ENCODE peak calls at places on chromosome 1, in seven cellular contexts. One of them, this sample, is unnamed.

GRCh38 chr1:32753532-32754281 is 51.1 kb upstream of the SYNC start:
- DNase-seq in HCT116: no peak
- DNase-seq in right lobe of liver: peak; percentile 61
- DNase-seq in body of pancreas: peak; percentile 84
- DNase-seq in stomach: peak; percentile 88
- DNase-seq in IMR-90: peak; percentile 48
- DNase-seq in breast epithelium: peak; percentile 80
- DNase-seq in this sample: peak; percentile 78

GRCh38 chr1:89994231-89994804 is 592 bp upstream of the ZNF326 start:
- DNase-seq in HCT116: no peak
- DNase-seq in right lobe of liver: no peak
- DNase-seq in body of pancreas: no peak
- DNase-seq in stomach: no peak
- DNase-seq in IMR-90: no peak
- DNase-seq in breast epithelium: peak; percentile 41
- DNase-seq in this sample: no peak

GRCh38 chr1:26163684-26164035 is 4.8 kb downstream of the FAM110D start:
- DNase-seq in HCT116: no peak
- DNase-seq in right lobe of liver: no peak
- DNase-seq in body of pancreas: no peak
- DNase-seq in stomach: no peak
- DNase-seq in IMR-90: no peak
- DNase-seq in breast epithelium: no peak
- DNase-seq in this sample: no peak

GRCh38 chr1:242147096-242147976 is 148.4 kb upstream of the MAP1LC3C start:
- DNase-seq in HCT116: no peak
- DNase-seq in right lobe of liver: no peak
- DNase-seq in body of pancreas: no peak
- DNase-seq in stomach: no peak
- DNase-seq in IMR-90: no peak
- DNase-seq in breast epithelium: no peak
- DNase-seq in this sample: no peak

GRCh38 chr1:159900086-159900680 is at the start of gene CFAP45:
- DNase-seq in HCT116: peak; percentile 65
- DNase-seq in right lobe of liver: peak; percentile 83
- DNase-seq in body of pancreas: peak; percentile 96
- DNase-seq in stomach: peak; percentile 91
- DNase-seq in IMR-90: peak; percentile 56
- DNase-seq in breast epithelium: peak; percentile 84
- DNase-seq in this sample: peak; percentile 90

GRCh38 chr1:29579821-29580425 is 343.6 kb downstream of the PTPRU start:
- DNase-seq in HCT116: peak; percentile 21
- DNase-seq in right lobe of liver: no peak
- DNase-seq in body of pancreas: no peak
- DNase-seq in stomach: no peak
- DNase-seq in IMR-90: peak; percentile 85
- DNase-seq in breast epithelium: no peak
- DNase-seq in this sample: no peak

GRCh38 chr1:92755541-92756351 is 29.2 kb downstream of the EVI5 start:
- DNase-seq in HCT116: no peak
- DNase-seq in right lobe of liver: peak; percentile 47
- DNase-seq in body of pancreas: no peak
- DNase-seq in stomach: no peak
- DNase-seq in IMR-90: peak; percentile 72
- DNase-seq in breast epithelium: no peak
- DNase-seq in this sample: no peak

GRCh38 chr1:22176258-22176657 is 33.4 kb upstream of the WNT4 start:
- DNase-seq in HCT116: no peak
- DNase-seq in right lobe of liver: no peak
- DNase-seq in body of pancreas: no peak
- DNase-seq in stomach: no peak
- DNase-seq in IMR-90: no peak
- DNase-seq in breast epithelium: no peak
- DNase-seq in this sample: no peak

GRCh38 chr1:115978292-115978941 is 2.1 kb downstream of the SLC22A15 start:
- DNase-seq in HCT116: no peak
- DNase-seq in right lobe of liver: no peak
- DNase-seq in body of pancreas: no peak
- DNase-seq in stomach: no peak
- DNase-seq in IMR-90: no peak
- DNase-seq in breast epithelium: no peak
- DNase-seq in this sample: no peak

GRCh38 chr1:24725209-24725651 is 20.0 kb upstream of the CLIC4 start:
- DNase-seq in HCT116: no peak
- DNase-seq in right lobe of liver: no peak
- DNase-seq in body of pancreas: no peak
- DNase-seq in stomach: no peak
- DNase-seq in IMR-90: peak; percentile 54
- DNase-seq in breast epithelium: no peak
- DNase-seq in this sample: no peak

GRCh38 chr1:204979891-204980649 is 62.9 kb upstream of the CNTN2 start:
- DNase-seq in HCT116: no peak
- DNase-seq in right lobe of liver: no peak
- DNase-seq in body of pancreas: no peak
- DNase-seq in stomach: no peak
- DNase-seq in IMR-90: no peak
- DNase-seq in breast epithelium: no peak
- DNase-seq in this sample: no peak

GRCh38 chr1:26705788-26706237 is 10.0 kb downstream of the ARID1A start:
- DNase-seq in HCT116: no peak
- DNase-seq in right lobe of liver: no peak
- DNase-seq in body of pancreas: peak; percentile 23
- DNase-seq in stomach: no peak
- DNase-seq in IMR-90: peak; percentile 92
- DNase-seq in breast epithelium: no peak
- DNase-seq in this sample: no peak

DNA sequence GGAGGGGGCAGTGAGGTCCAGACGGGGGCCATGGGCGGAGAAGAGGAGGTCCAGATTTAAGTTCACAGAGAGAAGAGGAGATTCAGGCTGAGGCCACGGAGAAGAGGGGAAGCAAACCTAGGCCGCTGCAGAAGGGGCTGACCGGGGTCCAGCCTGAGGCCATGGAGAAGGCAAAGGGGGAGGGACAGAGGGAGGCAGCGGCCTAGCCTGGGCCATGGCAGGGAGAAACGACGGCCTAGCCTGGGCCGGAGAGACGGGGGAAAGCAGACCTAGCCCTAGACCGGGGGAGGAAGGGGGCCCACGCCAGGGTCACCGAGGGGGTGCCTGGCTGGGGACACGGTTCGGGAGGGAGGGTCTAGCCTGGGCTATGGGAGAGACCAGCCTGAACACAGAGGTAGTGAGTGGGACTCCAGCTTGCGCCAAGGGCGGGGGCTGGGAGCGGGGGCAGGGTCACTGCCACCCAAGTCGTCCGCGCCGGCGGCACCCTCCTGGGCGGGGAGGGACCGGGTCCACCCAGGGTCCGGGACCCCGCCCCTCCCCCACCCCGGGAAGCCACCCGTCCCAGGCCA is 462 bp downstream of the CAPZB start:
- DNase-seq in HCT116: no peak
- DNase-seq in right lobe of liver: no peak
- DNase-seq in body of pancreas: no peak
- DNase-seq in stomach: no peak
- DNase-seq in IMR-90: no peak
- DNase-seq in breast epithelium: no peak
- DNase-seq in this sample: peak; percentile 79
- TF ChIP-seq POLR2A in HCT116: no peak
- TF ChIP-seq POLR2A in right lobe of liver: no peak
- TF ChIP-seq POLR2A in body of pancreas: no peak
- TF ChIP-seq POLR2A in stomach: no peak
- TF ChIP-seq POLR2A in IMR-90: no peak
- TF ChIP-seq POLR2A in breast epithelium: no peak
- TF ChIP-seq POLR2A in this sample: no peak

DNA sequence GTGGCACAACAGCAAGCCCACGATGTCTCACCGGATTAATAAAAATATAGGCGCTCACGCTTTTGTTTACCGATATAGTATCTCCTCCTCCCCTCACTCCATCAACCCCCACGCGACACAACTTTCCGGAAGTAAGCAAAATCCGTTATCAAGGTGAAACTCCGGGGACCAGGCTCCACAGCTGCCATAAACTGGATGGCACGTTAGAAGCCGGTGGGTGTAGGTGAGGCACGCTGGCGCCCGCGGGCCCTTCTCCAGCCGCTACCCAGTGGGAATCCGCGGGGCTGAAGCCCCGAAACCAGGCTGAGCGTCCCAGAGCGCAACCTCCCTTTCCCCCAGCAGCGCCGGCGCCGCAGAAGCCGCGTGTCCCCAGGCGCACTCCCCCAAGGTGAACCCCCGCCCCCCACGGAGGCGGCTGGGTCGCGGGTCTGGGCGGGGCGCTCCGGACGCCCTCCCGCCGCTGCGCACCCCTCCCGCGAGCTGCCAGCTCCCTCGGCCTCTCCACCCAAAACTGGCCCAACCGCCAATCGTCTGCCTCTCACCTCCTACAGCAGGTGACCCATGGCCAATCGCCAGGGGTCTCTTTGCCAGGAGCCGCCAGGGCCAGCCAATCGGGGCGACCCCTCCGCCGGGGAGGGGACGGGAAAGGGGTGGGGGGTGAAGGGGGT is 112.4 kb downstream of the OSBPL9 start:
- DNase-seq in HCT116: peak; percentile 83
- DNase-seq in right lobe of liver: peak; percentile 98
- DNase-seq in body of pancreas: peak; percentile 98
- DNase-seq in stomach: peak; percentile 96
- DNase-seq in IMR-90: peak; percentile 83
- DNase-seq in breast epithelium: peak; percentile 93
- DNase-seq in this sample: peak; percentile 94
- TF ChIP-seq POLR2A in HCT116: peak; percentile 51
- TF ChIP-seq POLR2A in right lobe of liver: peak; percentile 69
- TF ChIP-seq POLR2A in body of pancreas: peak; percentile 60
- TF ChIP-seq POLR2A in stomach: no peak
- TF ChIP-seq POLR2A in IMR-90: peak; percentile 29
- TF ChIP-seq POLR2A in breast epithelium: no peak
- TF ChIP-seq POLR2A in this sample: peak; percentile 50

GRCh38 chr1:42682739-42683529 is 716 bp downstream of the YBX1 start:
- DNase-seq in HCT116: peak; percentile 29
- DNase-seq in right lobe of liver: peak; percentile 76
- DNase-seq in body of pancreas: peak; percentile 79
- DNase-seq in stomach: peak; percentile 82
- DNase-seq in IMR-90: peak; percentile 69
- DNase-seq in breast epithelium: peak; percentile 38
- DNase-seq in this sample: peak; percentile 93
- TF ChIP-seq POLR2A in HCT116: no peak
- TF ChIP-seq POLR2A in right lobe of liver: peak; percentile 24
- TF ChIP-seq POLR2A in body of pancreas: no peak
- TF ChIP-seq POLR2A in stomach: no peak
- TF ChIP-seq POLR2A in IMR-90: no peak
- TF ChIP-seq POLR2A in breast epithelium: no peak
- TF ChIP-seq POLR2A in this sample: no peak

GRCh38 chr1:193104906-193105820 is at the start of gene GLRX2:
- DNase-seq in HCT116: peak; percentile 71
- DNase-seq in right lobe of liver: peak; percentile 92
- DNase-seq in body of pancreas: peak; percentile 88
- DNase-seq in stomach: peak; percentile 88
- DNase-seq in IMR-90: peak; percentile 85
- DNase-seq in breast epithelium: peak; percentile 78
- DNase-seq in this sample: peak; percentile 86
- TF ChIP-seq POLR2A in HCT116: peak; percentile 66
- TF ChIP-seq POLR2A in right lobe of liver: peak; percentile 93
- TF ChIP-seq POLR2A in body of pancreas: peak; percentile 84
- TF ChIP-seq POLR2A in stomach: no peak
- TF ChIP-seq POLR2A in IMR-90: peak; percentile 85
- TF ChIP-seq POLR2A in breast epithelium: no peak
- TF ChIP-seq POLR2A in this sample: peak; percentile 78

DNA sequence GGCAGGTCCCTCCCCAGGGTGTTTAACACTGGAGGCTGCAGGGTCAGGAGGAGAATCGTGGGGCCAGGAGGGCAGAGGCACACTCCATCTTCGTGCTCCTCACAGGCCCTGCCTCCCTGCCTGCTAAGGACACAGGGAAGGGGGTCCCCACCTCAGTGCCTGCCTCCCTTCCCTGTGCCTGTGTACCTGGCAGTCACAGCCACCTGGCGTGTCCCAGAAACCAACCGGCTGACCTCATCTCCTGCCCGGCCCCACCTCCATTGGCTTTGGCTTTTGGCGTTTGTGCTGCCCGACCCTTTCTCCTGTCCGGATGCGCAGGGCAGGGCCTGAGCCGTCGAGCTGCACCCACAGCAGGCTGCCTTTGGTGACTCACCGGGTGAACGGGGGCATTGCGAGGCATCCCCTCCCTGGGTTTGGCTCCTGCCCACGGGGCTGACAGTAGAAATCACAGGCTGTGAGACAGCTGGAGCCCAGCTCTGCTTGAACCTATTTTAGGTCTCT is 623 bp upstream of the BGLAP start:
- DNase-seq in HCT116: no peak
- DNase-seq in right lobe of liver: no peak
- DNase-seq in body of pancreas: no peak
- DNase-seq in stomach: no peak
- DNase-seq in IMR-90: peak; percentile 47
- DNase-seq in breast epithelium: no peak
- DNase-seq in this sample: no peak
- TF ChIP-seq POLR2A in HCT116: no peak
- TF ChIP-seq POLR2A in right lobe of liver: no peak
- TF ChIP-seq POLR2A in body of pancreas: no peak
- TF ChIP-seq POLR2A in stomach: no peak
- TF ChIP-seq POLR2A in IMR-90: no peak
- TF ChIP-seq POLR2A in breast epithelium: no peak
- TF ChIP-seq POLR2A in this sample: no peak

DNA sequence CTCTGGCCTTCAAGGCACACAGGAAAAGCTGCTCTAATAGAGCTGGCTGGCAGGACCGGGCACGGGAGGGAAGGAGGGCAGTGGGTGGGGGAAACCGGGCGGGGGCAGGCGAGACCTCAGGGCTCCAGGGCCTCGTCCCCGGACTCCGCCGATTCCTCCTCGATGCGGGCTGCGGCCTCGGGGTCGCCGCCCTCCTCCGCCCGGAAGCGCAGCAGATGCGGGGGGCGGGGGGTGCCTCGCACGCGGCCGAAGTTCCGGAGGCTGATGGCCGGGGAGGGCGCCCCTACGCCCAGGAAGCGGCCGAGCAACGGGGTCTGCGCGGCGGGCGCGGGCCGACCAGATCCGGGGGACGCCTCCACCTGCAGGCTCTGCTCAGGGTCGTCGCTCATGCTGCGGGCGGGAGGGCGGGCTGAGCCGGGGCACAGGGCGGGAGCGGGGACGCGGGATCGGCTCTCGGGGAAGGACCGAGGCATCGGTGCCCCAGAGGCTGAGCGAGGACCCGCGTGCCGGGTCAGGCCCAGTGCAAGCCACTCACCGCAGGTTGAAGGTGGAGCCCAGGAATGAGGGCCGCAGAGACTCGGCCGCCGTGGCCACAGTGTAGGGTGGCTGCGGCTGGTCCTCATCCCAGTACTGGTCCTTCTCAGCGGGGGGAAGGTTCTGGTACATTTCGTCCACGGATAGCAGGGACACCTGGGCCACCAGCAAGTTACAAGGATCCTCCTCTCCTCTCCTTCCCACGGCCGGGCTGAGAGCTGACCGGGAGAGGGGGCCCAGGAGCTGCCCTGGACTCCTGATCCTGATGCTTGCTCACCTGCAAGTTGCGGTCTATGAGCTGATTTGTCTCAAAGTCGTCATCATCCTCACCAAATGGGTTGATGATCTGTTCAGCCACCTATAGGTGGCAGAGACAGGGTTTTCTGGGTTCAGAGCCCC is 3.6 kb downstream of the BEST4 start:
- DNase-seq in HCT116: no peak
- DNase-seq in right lobe of liver: no peak
- DNase-seq in body of pancreas: no peak
- DNase-seq in stomach: no peak
- DNase-seq in IMR-90: no peak
- DNase-seq in breast epithelium: no peak
- DNase-seq in this sample: no peak
- TF ChIP-seq POLR2A in HCT116: no peak
- TF ChIP-seq POLR2A in right lobe of liver: no peak
- TF ChIP-seq POLR2A in body of pancreas: no peak
- TF ChIP-seq POLR2A in stomach: no peak
- TF ChIP-seq POLR2A in IMR-90: no peak
- TF ChIP-seq POLR2A in breast epithelium: no peak
- TF ChIP-seq POLR2A in this sample: no peak

GRCh38 chr1:15848929-15849774 is 1.6 kb downstream of the SPEN start:
- DNase-seq in HCT116: peak; percentile 69
- DNase-seq in right lobe of liver: peak; percentile 90
- DNase-seq in body of pancreas: peak; percentile 90
- DNase-seq in stomach: peak; percentile 86
- DNase-seq in IMR-90: peak; percentile 82
- DNase-seq in breast epithelium: peak; percentile 91
- DNase-seq in this sample: peak; percentile 83
- TF ChIP-seq POLR2A in HCT116: peak; percentile 31
- TF ChIP-seq POLR2A in right lobe of liver: peak; percentile 81
- TF ChIP-seq POLR2A in body of pancreas: peak; percentile 62
- TF ChIP-seq POLR2A in stomach: no peak
- TF ChIP-seq POLR2A in IMR-90: peak; percentile 83
- TF ChIP-seq POLR2A in breast epithelium: peak; percentile 72
- TF ChIP-seq POLR2A in this sample: peak; percentile 60